ENCODE peak calls at places on chromosome X, in five cellular contexts. X is SJSA1; C is left colon; F is activated T-helper 9 cell treated with anti-CD3 and anti-CD28 coated beads, Interleukin-2, amount 50 U/mL, for 16 hours; S is iris pigment epithelial cell. Z is an unnamed sample.

GRCh38 chrX:39439910-39440733 is 638.9 kb downstream of the MID1IP1 start:
- DNase-seq in C (no peak), X (no peak), F (no peak), S (no peak), Z (no peak)

GRCh38 chrX:108701633-108702032 is 34.7 kb downstream of the IRS4 start:
- DNase-seq in C (no peak), F (no peak), S (no peak), X (no peak), Z (no peak)

GRCh38 chrX:23838953-23839352 is 56.0 kb downstream of the SAT1 start:
- DNase-seq in X (no peak), S (no peak), C (no peak), F (no peak), Z (no peak)

GRCh38 chrX:53716328-53717088 is 30.0 kb upstream of the HUWE1 start:
- DNase-seq in X (no peak), S (no peak), C (no peak), F (peak), Z (no peak)

GRCh38 chrX:9940397-9940796 is 26.8 kb upstream of the CLDN34 start:
- DNase-seq in F (no peak), S (peak), X (no peak), C (no peak), Z (no peak)

GRCh38 chrX:22300130-22300529 is 27.4 kb downstream of the CBLL2 start:
- DNase-seq in C (no peak), F (no peak), S (peak), X (peak), Z (no peak)

GRCh38 chrX:103687696-103688191 is 1.2 kb upstream of the MORF4L2 start:
- DNase-seq in X (peak), C (peak), S (peak), F (peak), Z (peak)

GRCh38 chrX:67545772-67546495 is 2.1 kb downstream of the AR start:
- DNase-seq in C (peak), S (peak), X (peak), F (no peak), Z (no peak)

GRCh38 chrX:28880136-28880535 is 292.9 kb downstream of the IL1RAPL1 start:
- DNase-seq in X (no peak), F (no peak), S (peak), C (no peak), Z (no peak)

GRCh38 chrX:153779891-153780677 is 757 bp upstream of the SRPK3 start:
- DNase-seq in S (no peak), C (no peak), F (no peak), X (no peak), Z (no peak)

GRCh38 chrX:119398974-119399771 is at the start of gene SLC25A43:
- DNase-seq in C (peak), S (peak), F (peak), X (peak), Z (peak)

GRCh38 chrX:2735270-2735669 is 16.6 kb upstream of the XG start:
- DNase-seq in S (no peak), X (no peak), F (no peak), C (no peak), Z (no peak)

GRCh38 chrX:119503484-119503861 is 35.2 kb downstream of the SLC25A5 start:
- DNase-seq in C (peak), X (peak), S (peak), F (no peak), Z (no peak)

GRCh38 chrX:3567681-3568080 is 145.8 kb downstream of the PRKX start:
- DNase-seq in S (peak), C (no peak), F (no peak), X (no peak), Z (no peak)

GRCh38 chrX:12249997-12250396 is 111.7 kb downstream of the FRMPD4 start:
- DNase-seq in F (no peak), S (no peak), X (no peak), C (no peak), Z (no peak)

GRCh38 chrX:38107028-38107427 is 100.7 kb downstream of the SYTL5 start:
- DNase-seq in X (no peak), S (no peak), C (no peak), F (no peak), Z (no peak)

GRCh38 chrX:153966841-153967535 is 4.6 kb downstream of the HCFC1 start:
- DNase-seq in F (no peak), X (no peak), S (peak), C (no peak), Z (no peak)

GRCh38 chrX:370963-371745 is 15.6 kb downstream of the PPP2R3B start:
- DNase-seq in F (no peak), C (no peak), X (no peak), S (no peak), Z (no peak)

GRCh38 chrX:93874554-93874953 is 200.5 kb downstream of the FAM133A start:
- DNase-seq in S (peak), C (no peak), X (no peak), F (no peak), Z (no peak)

GRCh38 chrX:85622635-85623034 is 243.2 kb upstream of the POF1B start:
- DNase-seq in F (no peak), X (no peak), C (no peak), S (no peak), Z (no peak)

GRCh38 chrX:118974088-118974907 is at the start of gene LONRF3:
- DNase-seq in C (peak), X (peak), F (peak), S (peak), Z (peak)

GRCh38 chrX:2389324-2389723 is 111.5 kb downstream of the DHRSX start:
- DNase-seq in F (no peak), X (no peak), S (no peak), C (no peak), Z (no peak)

GRCh38 chrX:152843852-152844251 is 13.0 kb downstream of the NSDHL start:
- DNase-seq in F (no peak), C (no peak), X (no peak), S (no peak), Z (no peak)

GRCh38 chrX:38817004-38817703 is 15.9 kb downstream of the MID1IP1 start:
- DNase-seq in X (peak), F (no peak), C (peak), S (peak), Z (no peak)

GRCh38 chrX:4844376-4844775 is 1130.9 kb upstream of the PRKX start:
- DNase-seq in S (no peak), C (no peak), X (no peak), F (no peak), Z (no peak)

GRCh38 chrX:17638731-17639130 is 98.6 kb upstream of the SCML1 start:
- DNase-seq in C (no peak), F (no peak), S (no peak), X (no peak), Z (no peak)

GRCh38 chrX:9416562-9417319 is 48.1 kb upstream of the TBL1X start:
- DNase-seq in X (no peak), F (no peak), C (no peak), S (peak), Z (no peak)

GRCh38 chrX:9785252-9785943 is 831 bp upstream of the SHROOM2 start:
- DNase-seq in S (no peak), F (no peak), X (no peak), C (peak), Z (no peak)

GRCh38 chrX:37686348-37686736 is 751 bp downstream of the XK start:
- DNase-seq in C (no peak), F (no peak), X (no peak), S (no peak), Z (no peak)

GRCh38 chrX:41468647-41469323 is 21.6 kb downstream of the NYX start:
- DNase-seq in C (no peak), S (peak), X (no peak), F (no peak), Z (no peak)

GRCh38 chrX:40563784-40564183 is 17.0 kb upstream of the ATP6AP2 start:
- DNase-seq in X (no peak), S (no peak), C (no peak), F (no peak), Z (no peak)

GRCh38 chrX:41192880-41193279 is 107.6 kb downstream of the USP9X start:
- DNase-seq in C (no peak), S (no peak), F (no peak), X (no peak), Z (no peak)

GRCh38 chrX:42195506-42195905 is 272.2 kb upstream of the CASK start:
- DNase-seq in C (no peak), X (no peak), S (no peak), F (no peak), Z (no peak)

GRCh38 chrX:49039598-49040375 is 3.4 kb downstream of the TFE3 start:
- DNase-seq in S (peak), C (peak), F (peak), X (peak), Z (peak)

GRCh38 chrX:112521658-112522057 is 158.1 kb downstream of the LHFPL1 start:
- DNase-seq in F (no peak), S (no peak), C (no peak), X (no peak), Z (no peak)